ENCODE peak calls at places on chromosomes 12 and 14, in five cellular contexts. G, M, K, T and P are unnamed samples.

GRCh38 chr12:87196329-87196728 is 832.9 kb downstream of the C12orf50 start:
- DNase-seq in G (no peak), M (peak; percentile 27), K (no peak), T (no peak), P (peak; percentile 9)

GRCh38 chr12:80849367-80849766 is 88.4 kb downstream of the LIN7A start:
- DNase-seq in G (no peak), M (no peak), K (no peak), T (no peak), P (no peak)

GRCh38 chr14:71753126-71753830 is 179.0 kb upstream of the RGS6 start:
- DNase-seq in G (peak; percentile 93), M (peak; percentile 84), K (peak; percentile 81), T (peak; percentile 90), P (peak; percentile 88)

GRCh38 chr12:84601483-84601882 is 311.1 kb downstream of the SLC6A15 start:
- DNase-seq in G (no peak), M (no peak), K (no peak), T (no peak), P (no peak)

GRCh38 chr14:105878554-105878953 is 352.2 kb downstream of the TMEM121 start:
- DNase-seq in G (no peak), M (no peak), K (no peak), T (no peak), P (no peak)

GRCh38 chr12:42039146-42039545 is 105.5 kb downstream of the GXYLT1 start:
- DNase-seq in G (peak; percentile 11), M (peak; percentile 94), K (no peak), T (no peak), P (peak; percentile 71)

GRCh38 chr14:58298880-58299664 is 717 bp downstream of the ARID4A start:
- DNase-seq in G (no peak), M (no peak), K (peak; percentile 58), T (peak; percentile 69), P (no peak)

GRCh38 chr12:79933580-79934264 is 1.2 kb downstream of the PPP1R12A start:
- DNase-seq in G (peak; percentile 17), M (peak; percentile 12), K (peak; percentile 55), T (peak; percentile 32), P (peak; percentile 23)

GRCh38 chr14:28731358-28731757 is 35.2 kb upstream of the FOXG1 start:
- DNase-seq in G (no peak), M (no peak), K (no peak), T (no peak), P (no peak)

GRCh38 chr14:77738559-77739250 is 22.3 kb downstream of the SNW1 start:
- DNase-seq in G (no peak), M (peak; percentile 80), K (no peak), T (no peak), P (peak; percentile 51)

GRCh38 chr14:87967496-87967895 is 25.5 kb downstream of the GALC start:
- DNase-seq in G (no peak), M (no peak), K (no peak), T (no peak), P (no peak)

GRCh38 chr12:12423367-12423766 is 66.5 kb downstream of the BORCS5 start:
- DNase-seq in G (no peak), M (no peak), K (no peak), T (no peak), P (no peak)

GRCh38 chr14:21428930-21429329 is 27.0 kb downstream of the CHD8 start:
- DNase-seq in G (no peak), M (no peak), K (no peak), T (no peak), P (no peak)

GRCh38 chr14:24542346-24542936 is 33.6 kb downstream of the CTSG start:
- DNase-seq in G (no peak), M (no peak), K (no peak), T (no peak), P (no peak)

GRCh38 chr12:92739099-92739498 is 36.3 kb downstream of the PLEKHG7 start:
- DNase-seq in G (no peak), M (peak; percentile 15), K (no peak), T (peak; percentile 20), P (peak; percentile 29)

GRCh38 chr12:3145036-3145435 is 67.9 kb downstream of the TSPAN9 start:
- DNase-seq in G (no peak), M (no peak), K (no peak), T (no peak), P (no peak)

GRCh38 chr12:126572170-126572569 is 1506.9 kb downstream of the AACS start:
- DNase-seq in G (no peak), M (no peak), K (no peak), T (no peak), P (no peak)

GRCh38 chr14:33862261-33862802 is 88.5 kb downstream of the EGLN3 start:
- DNase-seq in G (no peak), M (no peak), K (no peak), T (no peak), P (no peak)

GRCh38 chr12:128365831-128366231 is 98.9 kb downstream of the TMEM132C start:
- DNase-seq in G (no peak), M (no peak), K (no peak), T (peak; percentile 60), P (peak; percentile 1)

GRCh38 chr12:77049767-77050353 is 15.5 kb downstream of the E2F7 start:
- DNase-seq in G (peak; percentile 44), M (peak; percentile 66), K (peak; percentile 79), T (peak; percentile 63), P (peak; percentile 84)

GRCh38 chr14:22159049-22159448 is 430.0 kb downstream of the DAD1 start:
- DNase-seq in G (no peak), M (peak; percentile 7), K (no peak), T (no peak), P (no peak)

GRCh38 chr12:130203151-130203550 is 40.9 kb downstream of the FZD10 start:
- DNase-seq in G (no peak), M (no peak), K (no peak), T (no peak), P (no peak)

GRCh38 chr12:12872139-12872933 is 19.0 kb upstream of the GPRC5A start:
- DNase-seq in G (no peak), M (peak; percentile 91), K (no peak), T (no peak), P (peak; percentile 79)

GRCh38 chr14:101859538-101859902 is 98.0 kb downstream of the PPP2R5C start:
- DNase-seq in G (no peak), M (no peak), K (no peak), T (no peak), P (no peak)

GRCh38 chr12:96438330-96438729 is 38.1 kb upstream of the CDK17 start:
- DNase-seq in G (no peak), M (no peak), K (no peak), T (no peak), P (no peak)

GRCh38 chr12:130879212-130879686 is 7.4 kb downstream of the RAN start:
- DNase-seq in G (no peak), M (no peak), K (peak; percentile 93), T (no peak), P (no peak)

GRCh38 chr14:96173646-96174475 is 30.8 kb upstream of the BDKRB2 start:
- DNase-seq in G (no peak), M (no peak), K (no peak), T (no peak), P (no peak)

GRCh38 chr12:46404733-46405132 is 32.2 kb upstream of the SLC38A2 start:
- DNase-seq in G (no peak), M (peak; percentile 73), K (no peak), T (no peak), P (no peak)

GRCh38 chr12:53096761-53097160 is 706 bp upstream of the IGFBP6 start:
- DNase-seq in G (no peak), M (no peak), K (no peak), T (peak; percentile 42), P (no peak)

GRCh38 chr12:53098982-53099651 is 1.6 kb downstream of the IGFBP6 start:
- DNase-seq in G (peak; percentile 97), M (peak; percentile 96), K (peak; percentile 77), T (peak; percentile 84), P (peak; percentile 96)

GRCh38 chr12:53097207-53097563 is 282 bp upstream of the IGFBP6 start:
- DNase-seq in G (no peak), M (peak; percentile 61), K (no peak), T (no peak), P (peak; percentile 10)

GRCh38 chr12:53098354-53098981 is 1.0 kb downstream of the IGFBP6 start:
- DNase-seq in G (peak; percentile 55), M (peak; percentile 84), K (no peak), T (no peak), P (peak; percentile 52)

GRCh38 chr12:53097564-53098353 is at the start of gene IGFBP6:
- DNase-seq in G (peak; percentile 61), M (peak; percentile 64), K (peak; percentile 56), T (peak; percentile 74), P (peak; percentile 18)
- TF ChIP-seq CTCF in G (peak; percentile 50), M (no peak), K (no peak), T (no peak), P (no peak)

GRCh38 chr12:122896662-122897061 is 738 bp upstream of the VPS37B start:
- DNase-seq in G (no peak), M (no peak), K (no peak), T (no peak), P (no peak)
- H3K4me3 ChIP-seq in G (no peak overlapping the region), M (no peak overlapping the region), K (no peak overlapping the region), T (no peak overlapping the region), P (no peak overlapping the region)

GRCh38 chr14:103607039-103607668 is 21.9 kb upstream of the KLC1 start:
- DNase-seq in G (peak; percentile 74), M (peak; percentile 93), K (peak; percentile 65), T (peak; percentile 64), P (peak; percentile 97)
- TF ChIP-seq CTCF in G (no peak), M (peak; percentile 39), K (peak; percentile 61), T (peak; percentile 14), P (peak; percentile 50)

GRCh38 chr14:103259801-103260628 is 74.0 kb upstream of the EIF5 start:
- DNase-seq in G (no peak), M (peak; percentile 2), K (no peak), T (no peak), P (no peak)
- H3K4me3 ChIP-seq in G (peak overlapping the region; percentile 57), M (peak overlapping the region; percentile 68), K (no peak overlapping the region), T (no peak overlapping the region), P (peak overlapping the region; percentile 62)

GRCh38 chr12:43462741-43463140 is 89.3 kb downstream of the ADAMTS20 start:
- DNase-seq in G (no peak), M (no peak), K (no peak), T (no peak), P (no peak)
- TF ChIP-seq CTCF in G (no peak), M (no peak), K (no peak), T (no peak), P (no peak)

GRCh38 chr12:54762390-54762789 is 91.9 kb upstream of the MUCL1 start:
- DNase-seq in G (no peak), M (no peak), K (no peak), T (no peak), P (no peak)
- H3K4me3 ChIP-seq in G (no peak overlapping the region), M (no peak overlapping the region), K (no peak overlapping the region), T (no peak overlapping the region), P (no peak overlapping the region)